ENCODE peak calls at places on chromosome 19, in four cellular contexts. One of them, this sample, is unnamed.

GRCh38 chr19:18000981-18001836 is 6.8 kb upstream of the ARRDC2 start:
- DNase-seq in IMR-90: peak; percentile 73
- DNase-seq in mesendoderm: peak; percentile 76
- DNase-seq in H1: peak; percentile 77
- DNase-seq in this sample: peak; percentile 77

GRCh38 chr19:16496613-16496983 is 404 bp downstream of the C19orf44 start:
- DNase-seq in IMR-90: peak; percentile 44
- DNase-seq in mesendoderm: no peak
- DNase-seq in H1: peak; percentile 48
- DNase-seq in this sample: no peak

GRCh38 chr19:46015080-46015960 is 7.5 kb downstream of the PGLYRP1 start:
- DNase-seq in IMR-90: no peak
- DNase-seq in mesendoderm: peak; percentile 82
- DNase-seq in H1: peak; percentile 93
- DNase-seq in this sample: peak; percentile 94

GRCh38 chr19:15456441-15456840 is 6.7 kb upstream of the WIZ start:
- DNase-seq in IMR-90: no peak
- DNase-seq in mesendoderm: no peak
- DNase-seq in H1: no peak
- DNase-seq in this sample: no peak

GRCh38 chr19:39951065-39951650 is 16.7 kb upstream of the FCGBP start:
- DNase-seq in IMR-90: no peak
- DNase-seq in mesendoderm: no peak
- DNase-seq in H1: no peak
- DNase-seq in this sample: no peak

GRCh38 chr19:55606471-55606787 is 982 bp downstream of the ZNF865 start:
- DNase-seq in IMR-90: no peak
- DNase-seq in mesendoderm: no peak
- DNase-seq in H1: no peak
- DNase-seq in this sample: no peak

GRCh38 chr19:13574933-13575332 is 68.7 kb upstream of the CACNA1A start:
- DNase-seq in IMR-90: peak; percentile 39
- DNase-seq in mesendoderm: peak; percentile 36
- DNase-seq in H1: peak; percentile 48
- DNase-seq in this sample: peak; percentile 45

GRCh38 chr19:8387688-8388611 is 2.2 kb upstream of the RAB11B start:
- DNase-seq in IMR-90: no peak
- DNase-seq in mesendoderm: no peak
- DNase-seq in H1: no peak
- DNase-seq in this sample: no peak

GRCh38 chr19:52398091-52398461 is 427 bp downstream of the ZNF528 start:
- DNase-seq in IMR-90: peak; percentile 1
- DNase-seq in mesendoderm: no peak
- DNase-seq in H1: no peak
- DNase-seq in this sample: no peak

GRCh38 chr19:55461974-55462628 is 659 bp upstream of the ISOC2 start:
- DNase-seq in IMR-90: peak; percentile 33
- DNase-seq in mesendoderm: no peak
- DNase-seq in H1: no peak
- DNase-seq in this sample: no peak

GRCh38 chr19:54464624-54465266 is 1.2 kb upstream of the LENG9 start:
- DNase-seq in IMR-90: peak; percentile 63
- DNase-seq in mesendoderm: peak; percentile 96
- DNase-seq in H1: peak; percentile 91
- DNase-seq in this sample: peak; percentile 95

GRCh38 chr19:876089-876488 is 16.6 kb downstream of the CFD start:
- DNase-seq in IMR-90: no peak
- DNase-seq in mesendoderm: no peak
- DNase-seq in H1: no peak
- DNase-seq in this sample: no peak

GRCh38 chr19:10543059-10543419 is 665 bp upstream of the ATG4D start:
- DNase-seq in IMR-90: no peak
- DNase-seq in mesendoderm: no peak
- DNase-seq in H1: no peak
- DNase-seq in this sample: no peak

GRCh38 chr19:10546817-10547216 is 3.1 kb downstream of the ATG4D start:
- DNase-seq in IMR-90: no peak
- DNase-seq in mesendoderm: no peak
- DNase-seq in H1: no peak
- DNase-seq in this sample: no peak

GRCh38 chr19:10544753-10545251 is 1.1 kb downstream of the ATG4D start:
- DNase-seq in IMR-90: no peak
- DNase-seq in mesendoderm: no peak
- DNase-seq in H1: no peak
- DNase-seq in this sample: no peak

GRCh38 chr19:10544242-10544752 is 593 bp downstream of the ATG4D start:
- DNase-seq in IMR-90: no peak
- DNase-seq in mesendoderm: peak; percentile 42
- DNase-seq in H1: no peak
- DNase-seq in this sample: no peak

DNA sequence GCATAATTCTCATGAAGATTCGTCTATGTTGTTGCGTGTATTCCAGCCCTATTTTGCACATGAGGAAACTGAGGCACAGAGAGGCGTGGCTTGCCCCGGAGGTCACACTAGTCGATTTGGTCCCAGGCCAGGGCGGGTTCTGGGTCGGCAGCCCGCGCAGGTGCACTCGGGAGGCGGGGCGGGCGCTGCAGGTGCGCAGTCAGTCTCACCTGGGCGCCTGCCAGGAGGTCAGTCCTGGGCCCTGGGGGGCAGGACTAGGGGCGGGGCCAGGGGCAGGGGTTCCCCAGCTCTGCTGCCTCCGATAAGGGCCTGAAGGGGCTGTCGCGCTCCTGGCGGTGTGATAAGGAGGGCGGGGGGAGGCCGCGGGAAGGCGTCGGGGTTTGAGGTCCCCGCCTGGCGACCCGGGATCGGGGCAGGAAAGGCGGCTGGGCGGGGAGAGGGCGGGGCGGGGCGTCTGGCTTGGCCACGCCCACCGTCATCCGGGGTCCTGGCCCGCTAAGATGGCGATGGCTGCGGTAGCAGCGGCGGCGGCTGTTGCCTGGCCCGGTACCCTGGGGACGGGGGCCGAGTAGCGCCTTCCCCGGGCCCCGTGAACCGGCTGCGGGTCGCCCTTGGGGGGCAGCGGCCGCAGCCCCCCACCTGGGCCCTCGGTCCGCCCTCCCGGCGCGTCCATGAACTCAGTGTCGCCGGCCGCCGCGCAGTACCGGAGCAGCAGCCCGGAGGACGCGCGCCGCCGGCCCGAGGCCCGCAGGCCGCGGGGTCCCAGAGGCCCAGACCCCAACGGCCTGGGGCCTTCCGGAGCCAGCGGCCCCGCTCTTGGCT is at the start of gene ATG4D:
- DNase-seq in IMR-90: peak; percentile 47
- DNase-seq in mesendoderm: peak; percentile 81
- DNase-seq in H1: peak; percentile 91
- DNase-seq in this sample: peak; percentile 90
- H4K5ac ChIP-seq in IMR-90: peak within 1 kb of the TSS; percentile 36
- H4K5ac ChIP-seq in mesendoderm: no peak within 1 kb of the TSS
- H4K5ac ChIP-seq in H1: no peak within 1 kb of the TSS
- H4K5ac ChIP-seq in this sample: no peak within 1 kb of the TSS

DNA sequence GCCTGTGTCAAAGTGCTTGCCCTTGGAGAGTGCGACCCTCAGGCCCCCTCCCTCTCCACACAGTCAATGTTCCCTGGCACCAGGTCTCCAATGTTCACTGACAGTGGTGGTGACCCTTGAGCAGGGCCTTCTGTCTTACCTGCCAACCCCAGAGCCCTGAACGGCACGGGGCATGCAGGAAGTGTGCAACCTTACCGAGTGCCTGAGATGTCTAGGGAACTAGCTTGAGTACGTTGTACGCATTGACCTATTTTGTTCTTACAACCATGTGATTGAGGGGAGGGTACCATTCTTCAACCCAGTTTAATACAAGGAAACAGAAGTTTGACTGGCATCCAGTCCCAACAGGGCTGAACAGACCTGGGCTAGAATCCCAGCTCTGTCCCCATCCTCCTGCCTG is 13.2 kb downstream of the MAG start:
- DNase-seq in IMR-90: no peak
- DNase-seq in mesendoderm: no peak
- DNase-seq in H1: no peak
- DNase-seq in this sample: no peak
- H4K5ac ChIP-seq in IMR-90: no peak overlapping the region
- H4K5ac ChIP-seq in mesendoderm: no peak overlapping the region
- H4K5ac ChIP-seq in H1: no peak overlapping the region
- H4K5ac ChIP-seq in this sample: no peak overlapping the region

DNA sequence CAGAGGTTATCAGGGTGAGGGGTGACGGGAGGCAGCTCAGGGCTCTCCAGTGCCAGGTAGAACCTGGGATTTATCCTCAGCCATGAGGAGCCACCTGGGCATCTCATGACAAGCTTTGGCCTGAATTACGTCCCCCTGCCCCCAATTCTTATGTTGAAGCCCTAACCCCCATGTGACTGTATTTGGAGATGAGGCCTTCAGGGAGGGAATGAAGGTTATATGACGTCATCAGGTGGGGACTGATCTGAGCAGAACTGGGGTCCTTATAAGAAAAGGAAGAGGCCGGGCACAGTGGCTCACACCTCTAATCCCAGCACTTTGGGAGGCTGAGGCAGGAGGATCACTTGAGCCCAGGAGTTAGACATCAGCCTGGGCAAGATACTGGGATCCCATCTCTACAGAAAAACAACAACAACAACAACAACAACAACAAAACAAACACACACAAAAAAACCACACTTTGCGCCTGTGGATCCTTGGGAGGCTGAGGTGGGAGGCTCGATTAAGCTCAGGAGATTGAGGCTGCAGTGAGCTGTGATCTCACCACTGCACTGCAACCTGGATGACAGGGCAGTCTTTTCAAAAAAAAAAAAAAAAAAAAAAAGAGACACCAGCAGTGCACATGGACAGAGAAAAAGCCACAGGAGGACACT is 18.4 kb downstream of the ZFR2 start:
- DNase-seq in IMR-90: no peak
- DNase-seq in mesendoderm: no peak
- DNase-seq in H1: no peak
- DNase-seq in this sample: no peak
- H4K5ac ChIP-seq in IMR-90: no peak overlapping the region
- H4K5ac ChIP-seq in mesendoderm: no peak overlapping the region
- H4K5ac ChIP-seq in H1: no peak overlapping the region
- H4K5ac ChIP-seq in this sample: no peak overlapping the region

GRCh38 chr19:3547767-3548282 is 8.9 kb downstream of the TEKTIP1 start:
- DNase-seq in IMR-90: no peak
- DNase-seq in mesendoderm: no peak
- DNase-seq in H1: no peak
- DNase-seq in this sample: no peak

GRCh38 chr19:3546119-3546518 is 7.1 kb downstream of the TEKTIP1 start:
- DNase-seq in IMR-90: no peak
- DNase-seq in mesendoderm: no peak
- DNase-seq in H1: no peak
- DNase-seq in this sample: no peak

GRCh38 chr19:3549816-3550215 is 7.6 kb downstream of the MFSD12 start:
- DNase-seq in IMR-90: no peak
- DNase-seq in mesendoderm: no peak
- DNase-seq in H1: no peak
- DNase-seq in this sample: no peak

GRCh38 chr19:3547301-3547731 is 8.3 kb downstream of the TEKTIP1 start:
- DNase-seq in IMR-90: no peak
- DNase-seq in mesendoderm: peak; percentile 20
- DNase-seq in H1: no peak
- DNase-seq in this sample: no peak

DNA sequence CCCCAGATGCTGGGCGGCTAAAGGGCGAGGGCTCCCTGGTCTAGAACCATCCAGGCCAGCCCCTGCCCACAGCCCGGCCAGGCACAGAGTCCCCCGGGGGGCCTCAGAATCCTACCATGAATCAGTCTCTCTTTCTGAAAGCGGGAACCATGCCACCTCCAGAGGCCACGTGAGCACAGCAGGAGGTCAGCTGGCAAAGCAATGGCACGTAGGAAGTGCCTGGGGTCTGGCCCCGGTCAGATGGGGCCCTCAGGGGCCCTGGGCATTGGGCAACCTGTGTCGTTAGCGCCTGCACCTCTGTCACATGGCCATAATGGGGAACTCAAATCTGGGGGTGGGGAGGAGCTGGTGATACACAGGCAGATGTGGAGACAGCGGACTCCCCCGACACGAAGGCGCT is 8.8 kb downstream of the MFSD12 start:
- DNase-seq in IMR-90: no peak
- DNase-seq in mesendoderm: no peak
- DNase-seq in H1: no peak
- DNase-seq in this sample: no peak
- H4K5ac ChIP-seq in IMR-90: no peak overlapping the region
- H4K5ac ChIP-seq in mesendoderm: no peak overlapping the region
- H4K5ac ChIP-seq in H1: no peak overlapping the region
- H4K5ac ChIP-seq in this sample: no peak overlapping the region

GRCh38 chr19:44623080-44623479 is 9.7 kb downstream of the IGSF23 start:
- DNase-seq in IMR-90: peak; percentile 45
- DNase-seq in mesendoderm: peak; percentile 42
- DNase-seq in H1: no peak
- DNase-seq in this sample: no peak

GRCh38 chr19:44625531-44626066 is 12.2 kb downstream of the IGSF23 start:
- DNase-seq in IMR-90: peak; percentile 77
- DNase-seq in mesendoderm: no peak
- DNase-seq in H1: no peak
- DNase-seq in this sample: no peak

GRCh38 chr19:44621367-44621766 is 8.0 kb downstream of the IGSF23 start:
- DNase-seq in IMR-90: no peak
- DNase-seq in mesendoderm: no peak
- DNase-seq in H1: no peak
- DNase-seq in this sample: no peak

GRCh38 chr19:44624840-44625354 is 11.5 kb downstream of the IGSF23 start:
- DNase-seq in IMR-90: no peak
- DNase-seq in mesendoderm: no peak
- DNase-seq in H1: no peak
- DNase-seq in this sample: no peak

GRCh38 chr19:44623626-44624025 is 10.3 kb downstream of the IGSF23 start:
- DNase-seq in IMR-90: no peak
- DNase-seq in mesendoderm: no peak
- DNase-seq in H1: no peak
- DNase-seq in this sample: no peak
- H4K5ac ChIP-seq in IMR-90: peak overlapping the region; percentile 26
- H4K5ac ChIP-seq in mesendoderm: no peak overlapping the region
- H4K5ac ChIP-seq in H1: no peak overlapping the region
- H4K5ac ChIP-seq in this sample: no peak overlapping the region